ENCODE peak calls at places on chromosomes 16 and 17, in seven cellular contexts. One of them, this sample, is unnamed.

GRCh38 chr17:17547210-17547764 is 44.2 kb downstream of the PEMT start:
- DNase-seq in tibial artery: no peak
- DNase-seq in heart right ventricle: no peak
- DNase-seq in endothelial cell: no peak
- DNase-seq in stomach: no peak
- DNase-seq in prostate gland: no peak
- DNase-seq in BE2C: peak; percentile 59
- DNase-seq in this sample: no peak

GRCh38 chr17:72457712-72458111 is 336.9 kb downstream of the SOX9 start:
- DNase-seq in prostate gland: no peak
- DNase-seq in heart right ventricle: no peak
- DNase-seq in endothelial cell: no peak
- DNase-seq in BE2C: peak; percentile 52
- DNase-seq in tibial artery: no peak
- DNase-seq in stomach: no peak
- DNase-seq in this sample: no peak

GRCh38 chr16:55492756-55493380 is 13.9 kb downstream of the MMP2 start:
- DNase-seq in heart right ventricle: no peak
- DNase-seq in BE2C: no peak
- DNase-seq in tibial artery: no peak
- DNase-seq in prostate gland: no peak
- DNase-seq in endothelial cell: no peak
- DNase-seq in stomach: no peak
- DNase-seq in this sample: peak; percentile 37

GRCh38 chr17:77356109-77356689 is 215.4 kb downstream of the SEC14L1 start:
- DNase-seq in prostate gland: no peak
- DNase-seq in heart right ventricle: no peak
- DNase-seq in stomach: peak; percentile 24
- DNase-seq in endothelial cell: peak; percentile 4
- DNase-seq in tibial artery: no peak
- DNase-seq in BE2C: no peak
- DNase-seq in this sample: peak; percentile 34

GRCh38 chr16:74984194-74984669 is 691 bp downstream of the WDR59 start:
- DNase-seq in heart right ventricle: no peak
- DNase-seq in BE2C: peak; percentile 30
- DNase-seq in endothelial cell: peak; percentile 15
- DNase-seq in stomach: no peak
- DNase-seq in tibial artery: no peak
- DNase-seq in prostate gland: no peak
- DNase-seq in this sample: no peak

GRCh38 chr17:28887871-28888471 is 9.6 kb downstream of the FLOT2 start:
- DNase-seq in BE2C: no peak
- DNase-seq in endothelial cell: no peak
- DNase-seq in stomach: no peak
- DNase-seq in tibial artery: no peak
- DNase-seq in prostate gland: no peak
- DNase-seq in heart right ventricle: no peak
- DNase-seq in this sample: no peak

GRCh38 chr17:3955373-3955978 is 8.8 kb downstream of the ATP2A3 start:
- DNase-seq in stomach: no peak
- DNase-seq in tibial artery: no peak
- DNase-seq in BE2C: no peak
- DNase-seq in heart right ventricle: no peak
- DNase-seq in prostate gland: no peak
- DNase-seq in endothelial cell: no peak
- DNase-seq in this sample: no peak

GRCh38 chr16:29864205-29864604 is 1.2 kb upstream of the CDIPT start:
- DNase-seq in stomach: no peak
- DNase-seq in heart right ventricle: no peak
- DNase-seq in tibial artery: no peak
- DNase-seq in endothelial cell: no peak
- DNase-seq in BE2C: no peak
- DNase-seq in prostate gland: no peak
- DNase-seq in this sample: no peak

GRCh38 chr17:4365628-4366311 is 705 bp downstream of the UBE2G1 start:
- DNase-seq in endothelial cell: peak; percentile 53
- DNase-seq in heart right ventricle: peak; percentile 32
- DNase-seq in prostate gland: peak; percentile 34
- DNase-seq in BE2C: peak; percentile 48
- DNase-seq in tibial artery: peak; percentile 69
- DNase-seq in stomach: no peak
- DNase-seq in this sample: peak; percentile 72

GRCh38 chr16:79994413-79994812 is 393.9 kb upstream of the MAF start:
- DNase-seq in endothelial cell: no peak
- DNase-seq in tibial artery: no peak
- DNase-seq in stomach: no peak
- DNase-seq in heart right ventricle: no peak
- DNase-seq in prostate gland: no peak
- DNase-seq in BE2C: no peak
- DNase-seq in this sample: no peak

GRCh38 chr16:72985148-72985882 is 62.6 kb downstream of the ZFHX3 start:
- DNase-seq in prostate gland: no peak
- DNase-seq in BE2C: no peak
- DNase-seq in stomach: no peak
- DNase-seq in endothelial cell: no peak
- DNase-seq in heart right ventricle: peak; percentile 71
- DNase-seq in tibial artery: peak; percentile 91
- DNase-seq in this sample: no peak

GRCh38 chr17:20307325-20307910 is 159.9 kb downstream of the LGALS9B start:
- DNase-seq in heart right ventricle: no peak
- DNase-seq in BE2C: no peak
- DNase-seq in endothelial cell: no peak
- DNase-seq in stomach: no peak
- DNase-seq in tibial artery: no peak
- DNase-seq in prostate gland: no peak
- DNase-seq in this sample: no peak

GRCh38 chr17:49952209-49952911 is 16.6 kb upstream of the DLX4 start:
- DNase-seq in BE2C: peak; percentile 87
- DNase-seq in endothelial cell: peak; percentile 93
- DNase-seq in prostate gland: peak; percentile 84
- DNase-seq in heart right ventricle: peak; percentile 67
- DNase-seq in stomach: peak; percentile 88
- DNase-seq in tibial artery: peak; percentile 85
- DNase-seq in this sample: peak; percentile 60

GRCh38 chr16:52929478-52929877 is 123.2 kb downstream of the CHD9NB start:
- DNase-seq in endothelial cell: no peak
- DNase-seq in heart right ventricle: no peak
- DNase-seq in stomach: no peak
- DNase-seq in BE2C: no peak
- DNase-seq in tibial artery: no peak
- DNase-seq in prostate gland: no peak
- DNase-seq in this sample: no peak

GRCh38 chr17:35879748-35880654 is at the start of gene CCL5:
- DNase-seq in stomach: no peak
- DNase-seq in prostate gland: no peak
- DNase-seq in tibial artery: no peak
- DNase-seq in endothelial cell: no peak
- DNase-seq in BE2C: no peak
- DNase-seq in heart right ventricle: no peak
- DNase-seq in this sample: no peak

GRCh38 chr16:81695431-81695890 is 83.6 kb upstream of the PLCG2 start:
- DNase-seq in prostate gland: peak; percentile 56
- DNase-seq in stomach: no peak
- DNase-seq in endothelial cell: no peak
- DNase-seq in tibial artery: no peak
- DNase-seq in heart right ventricle: no peak
- DNase-seq in BE2C: no peak
- DNase-seq in this sample: no peak

GRCh38 chr17:76138896-76139248 is 2.2 kb downstream of the FOXJ1 start:
- DNase-seq in endothelial cell: no peak
- DNase-seq in tibial artery: no peak
- DNase-seq in stomach: no peak
- DNase-seq in BE2C: no peak
- DNase-seq in heart right ventricle: no peak
- DNase-seq in prostate gland: no peak
- DNase-seq in this sample: no peak

GRCh38 chr17:76140661-76141211 is 309 bp downstream of the FOXJ1 start:
- DNase-seq in prostate gland: no peak
- DNase-seq in heart right ventricle: no peak
- DNase-seq in stomach: no peak
- DNase-seq in endothelial cell: no peak
- DNase-seq in BE2C: no peak
- DNase-seq in tibial artery: no peak
- DNase-seq in this sample: no peak

GRCh38 chr17:76139261-76139752 is 1.7 kb downstream of the FOXJ1 start:
- DNase-seq in stomach: no peak
- DNase-seq in BE2C: no peak
- DNase-seq in tibial artery: no peak
- DNase-seq in prostate gland: no peak
- DNase-seq in heart right ventricle: no peak
- DNase-seq in endothelial cell: no peak
- DNase-seq in this sample: no peak

GRCh38 chr17:76141212-76142043 is at the start of gene FOXJ1:
- DNase-seq in stomach: peak; percentile 92
- DNase-seq in prostate gland: peak; percentile 86
- DNase-seq in tibial artery: peak; percentile 91
- DNase-seq in BE2C: peak; percentile 94
- DNase-seq in endothelial cell: peak; percentile 93
- DNase-seq in heart right ventricle: peak; percentile 88
- DNase-seq in this sample: peak; percentile 82

DNA sequence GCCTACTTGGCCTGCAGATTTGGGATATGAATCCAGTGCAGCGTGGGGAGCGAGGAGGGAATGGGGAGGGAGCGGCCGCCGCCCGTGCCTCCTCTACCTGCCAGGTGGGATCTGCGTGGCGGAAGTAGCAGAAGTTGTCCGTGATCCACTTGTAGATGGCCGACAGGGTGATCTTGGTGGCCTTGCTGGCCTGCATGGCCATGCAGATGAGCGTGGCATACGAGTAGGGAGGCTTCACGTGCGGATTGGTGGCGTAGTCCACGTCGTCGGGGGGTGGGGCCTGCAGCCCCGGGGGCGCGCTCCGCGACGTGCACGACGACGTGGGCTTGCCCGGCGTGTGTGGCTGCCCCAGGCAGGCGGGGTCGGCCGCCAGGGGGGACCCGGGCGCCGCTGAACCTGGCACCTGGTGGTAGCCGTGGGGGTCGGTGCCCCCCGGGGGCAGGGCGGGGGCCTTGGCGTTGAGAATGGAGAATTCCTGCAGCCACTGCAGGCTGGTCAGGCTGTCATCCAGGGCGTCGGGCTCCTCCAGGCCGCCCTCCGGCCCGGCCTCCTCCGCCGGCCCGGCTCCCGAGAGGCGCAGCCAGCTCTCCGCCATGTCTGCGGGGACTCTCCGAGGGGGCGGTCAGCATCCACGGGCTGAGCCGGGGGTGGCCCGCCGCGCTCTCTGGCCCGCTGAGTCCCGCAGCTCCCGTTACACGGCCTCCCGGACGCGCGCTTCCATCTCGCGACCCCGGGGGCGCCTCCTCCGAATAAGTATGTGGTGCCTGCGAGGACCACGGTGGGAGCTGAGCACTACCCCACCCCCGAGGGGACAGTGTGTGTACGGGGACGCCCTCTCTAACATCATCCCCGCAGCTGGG is 1.0 kb downstream of the FOXJ1 start:
- DNase-seq in heart right ventricle: no peak
- DNase-seq in BE2C: no peak
- DNase-seq in stomach: no peak
- DNase-seq in endothelial cell: peak; percentile 61
- DNase-seq in prostate gland: no peak
- DNase-seq in tibial artery: no peak
- DNase-seq in this sample: no peak
- TF ChIP-seq CTCF in heart right ventricle: no peak
- TF ChIP-seq CTCF in BE2C: no peak
- TF ChIP-seq CTCF in stomach: no peak
- TF ChIP-seq CTCF in endothelial cell: no peak
- TF ChIP-seq CTCF in prostate gland: no peak
- TF ChIP-seq CTCF in tibial artery: no peak
- TF ChIP-seq CTCF in this sample: no peak

GRCh38 chr17:40281663-40282062 is 6.0 kb upstream of the CDC6 start:
- DNase-seq in prostate gland: no peak
- DNase-seq in endothelial cell: no peak
- DNase-seq in stomach: no peak
- DNase-seq in heart right ventricle: no peak
- DNase-seq in tibial artery: no peak
- DNase-seq in BE2C: no peak
- DNase-seq in this sample: no peak

GRCh38 chr17:40286473-40286872 is 1.2 kb upstream of the CDC6 start:
- DNase-seq in prostate gland: no peak
- DNase-seq in endothelial cell: no peak
- DNase-seq in stomach: no peak
- DNase-seq in heart right ventricle: no peak
- DNase-seq in BE2C: no peak
- DNase-seq in tibial artery: no peak
- DNase-seq in this sample: no peak

GRCh38 chr17:40287159-40287493 is 553 bp upstream of the CDC6 start:
- DNase-seq in tibial artery: no peak
- DNase-seq in endothelial cell: no peak
- DNase-seq in BE2C: no peak
- DNase-seq in prostate gland: no peak
- DNase-seq in stomach: no peak
- DNase-seq in heart right ventricle: no peak
- DNase-seq in this sample: no peak

GRCh38 chr17:40283662-40284061 is 4.0 kb upstream of the CDC6 start:
- DNase-seq in endothelial cell: no peak
- DNase-seq in BE2C: no peak
- DNase-seq in tibial artery: no peak
- DNase-seq in stomach: no peak
- DNase-seq in heart right ventricle: no peak
- DNase-seq in prostate gland: no peak
- DNase-seq in this sample: no peak

GRCh38 chr17:40284085-40284713 is 3.5 kb upstream of the CDC6 start:
- DNase-seq in tibial artery: no peak
- DNase-seq in BE2C: no peak
- DNase-seq in stomach: no peak
- DNase-seq in endothelial cell: no peak
- DNase-seq in prostate gland: peak; percentile 76
- DNase-seq in heart right ventricle: no peak
- DNase-seq in this sample: no peak
- TF ChIP-seq CTCF in tibial artery: no peak
- TF ChIP-seq CTCF in BE2C: peak; percentile 14
- TF ChIP-seq CTCF in stomach: no peak
- TF ChIP-seq CTCF in endothelial cell: no peak
- TF ChIP-seq CTCF in prostate gland: no peak
- TF ChIP-seq CTCF in heart right ventricle: peak; percentile 14
- TF ChIP-seq CTCF in this sample: no peak

GRCh38 chr17:33292184-33292980 is 713 bp downstream of the ASIC2 start:
- DNase-seq in BE2C: peak; percentile 52
- DNase-seq in tibial artery: no peak
- DNase-seq in stomach: no peak
- DNase-seq in heart right ventricle: no peak
- DNase-seq in endothelial cell: peak; percentile 57
- DNase-seq in prostate gland: no peak
- DNase-seq in this sample: no peak
- TF ChIP-seq CTCF in BE2C: peak; percentile 23
- TF ChIP-seq CTCF in tibial artery: no peak
- TF ChIP-seq CTCF in stomach: no peak
- TF ChIP-seq CTCF in heart right ventricle: peak; percentile 21
- TF ChIP-seq CTCF in endothelial cell: peak; percentile 38
- TF ChIP-seq CTCF in prostate gland: no peak
- TF ChIP-seq CTCF in this sample: peak; percentile 46

DNA sequence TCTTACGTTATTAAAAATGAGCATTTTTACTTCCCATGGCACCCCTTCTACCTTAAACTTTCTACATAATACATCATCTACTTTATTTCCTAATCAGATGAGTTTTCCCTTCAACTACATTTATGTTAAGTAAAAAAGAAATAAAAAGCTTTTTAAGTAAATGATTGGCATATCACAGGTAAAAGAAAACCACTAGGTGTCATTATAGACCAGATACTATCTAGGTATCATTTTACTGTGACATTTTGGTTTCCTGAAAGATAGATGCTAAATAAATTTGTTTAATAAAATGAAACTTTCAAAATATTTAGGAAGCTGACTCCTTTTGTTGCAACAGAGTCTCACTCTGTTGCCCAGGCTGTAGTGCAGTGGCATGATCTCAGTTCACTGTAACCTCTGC is 3.8 kb upstream of the CMTM1 start:
- DNase-seq in tibial artery: no peak
- DNase-seq in prostate gland: no peak
- DNase-seq in endothelial cell: no peak
- DNase-seq in heart right ventricle: no peak
- DNase-seq in stomach: no peak
- DNase-seq in BE2C: no peak
- DNase-seq in this sample: no peak
- TF ChIP-seq CTCF in tibial artery: no peak
- TF ChIP-seq CTCF in prostate gland: peak; percentile 4
- TF ChIP-seq CTCF in endothelial cell: no peak
- TF ChIP-seq CTCF in heart right ventricle: peak; percentile 10
- TF ChIP-seq CTCF in stomach: no peak
- TF ChIP-seq CTCF in BE2C: no peak
- TF ChIP-seq CTCF in this sample: no peak

This sample was measured in mesothelial cell of epicardium.